ENCODE peak calls at places on chromosomes 4 and X, in seven cellular contexts. One of them, this sample, is unnamed.

GRCh38 chr4:164949448-164950118 is 27.9 kb downstream of the TRIM61 start:
- DNase-seq in GM12865: peak
- DNase-seq in activated CD8-positive, alpha-beta T cell treated with anti-CD3 and anti-CD28 coated beads, Interleukin-2, amount 10 ng/mL, durations not matched to agents 7 days and 5 days: no peak
- DNase-seq in HCEC 1CT: peak
- DNase-seq in H9: peak
- DNase-seq in activated T-helper 1 cell treated with anti-CD3 and anti-CD28 coated beads, Interleukin-2, amount 50 U/mL, for 16 hours: no peak
- DNase-seq in PC-9: no peak
- DNase-seq in this sample: no peak

GRCh38 chr4:53522334-53522733 is 69.0 kb downstream of the LNX1 start:
- DNase-seq in HCEC 1CT: no peak
- DNase-seq in GM12865: no peak
- DNase-seq in activated T-helper 1 cell treated with anti-CD3 and anti-CD28 coated beads, Interleukin-2, amount 50 U/mL, for 16 hours: no peak
- DNase-seq in activated CD8-positive, alpha-beta T cell treated with anti-CD3 and anti-CD28 coated beads, Interleukin-2, amount 10 ng/mL, durations not matched to agents 7 days and 5 days: no peak
- DNase-seq in PC-9: no peak
- DNase-seq in H9: no peak
- DNase-seq in this sample: no peak

GRCh38 chr4:43987331-43987944 is 461.2 kb downstream of the KCTD8 start:
- DNase-seq in H9: no peak
- DNase-seq in GM12865: no peak
- DNase-seq in HCEC 1CT: no peak
- DNase-seq in PC-9: no peak
- DNase-seq in activated CD8-positive, alpha-beta T cell treated with anti-CD3 and anti-CD28 coated beads, Interleukin-2, amount 10 ng/mL, durations not matched to agents 7 days and 5 days: no peak
- DNase-seq in activated T-helper 1 cell treated with anti-CD3 and anti-CD28 coated beads, Interleukin-2, amount 50 U/mL, for 16 hours: no peak
- DNase-seq in this sample: no peak

GRCh38 chrX:41116948-41117347 is 31.7 kb downstream of the USP9X start:
- DNase-seq in PC-9: no peak
- DNase-seq in activated T-helper 1 cell treated with anti-CD3 and anti-CD28 coated beads, Interleukin-2, amount 50 U/mL, for 16 hours: no peak
- DNase-seq in activated CD8-positive, alpha-beta T cell treated with anti-CD3 and anti-CD28 coated beads, Interleukin-2, amount 10 ng/mL, durations not matched to agents 7 days and 5 days: peak
- DNase-seq in GM12865: peak
- DNase-seq in H9: no peak
- DNase-seq in HCEC 1CT: no peak
- DNase-seq in this sample: no peak

GRCh38 chr4:122747883-122748282 is 15.4 kb downstream of the BBS12 start:
- DNase-seq in activated CD8-positive, alpha-beta T cell treated with anti-CD3 and anti-CD28 coated beads, Interleukin-2, amount 10 ng/mL, durations not matched to agents 7 days and 5 days: no peak
- DNase-seq in H9: no peak
- DNase-seq in GM12865: no peak
- DNase-seq in PC-9: no peak
- DNase-seq in HCEC 1CT: peak
- DNase-seq in activated T-helper 1 cell treated with anti-CD3 and anti-CD28 coated beads, Interleukin-2, amount 50 U/mL, for 16 hours: no peak
- DNase-seq in this sample: no peak

GRCh38 chrX:123878177-123878576 is 18.3 kb downstream of the XIAP start:
- DNase-seq in HCEC 1CT: peak
- DNase-seq in PC-9: no peak
- DNase-seq in H9: no peak
- DNase-seq in activated T-helper 1 cell treated with anti-CD3 and anti-CD28 coated beads, Interleukin-2, amount 50 U/mL, for 16 hours: no peak
- DNase-seq in GM12865: peak
- DNase-seq in activated CD8-positive, alpha-beta T cell treated with anti-CD3 and anti-CD28 coated beads, Interleukin-2, amount 10 ng/mL, durations not matched to agents 7 days and 5 days: peak
- DNase-seq in this sample: no peak

GRCh38 chr4:139595989-139596679 is 40.1 kb upstream of the SETD7 start:
- DNase-seq in GM12865: no peak
- DNase-seq in PC-9: peak
- DNase-seq in HCEC 1CT: peak
- DNase-seq in H9: no peak
- DNase-seq in activated CD8-positive, alpha-beta T cell treated with anti-CD3 and anti-CD28 coated beads, Interleukin-2, amount 10 ng/mL, durations not matched to agents 7 days and 5 days: no peak
- DNase-seq in activated T-helper 1 cell treated with anti-CD3 and anti-CD28 coated beads, Interleukin-2, amount 50 U/mL, for 16 hours: no peak
- DNase-seq in this sample: no peak

GRCh38 chrX:75061701-75062100 is 94.4 kb downstream of the ABCB7 start:
- DNase-seq in H9: no peak
- DNase-seq in activated CD8-positive, alpha-beta T cell treated with anti-CD3 and anti-CD28 coated beads, Interleukin-2, amount 10 ng/mL, durations not matched to agents 7 days and 5 days: no peak
- DNase-seq in activated T-helper 1 cell treated with anti-CD3 and anti-CD28 coated beads, Interleukin-2, amount 50 U/mL, for 16 hours: no peak
- DNase-seq in PC-9: no peak
- DNase-seq in HCEC 1CT: peak
- DNase-seq in GM12865: no peak
- DNase-seq in this sample: no peak

GRCh38 chr4:10105421-10105820 is 11.2 kb downstream of the WDR1 start:
- DNase-seq in activated CD8-positive, alpha-beta T cell treated with anti-CD3 and anti-CD28 coated beads, Interleukin-2, amount 10 ng/mL, durations not matched to agents 7 days and 5 days: no peak
- DNase-seq in PC-9: no peak
- DNase-seq in HCEC 1CT: no peak
- DNase-seq in GM12865: no peak
- DNase-seq in activated T-helper 1 cell treated with anti-CD3 and anti-CD28 coated beads, Interleukin-2, amount 50 U/mL, for 16 hours: no peak
- DNase-seq in H9: no peak
- DNase-seq in this sample: no peak

GRCh38 chr4:17230727-17231126 is 281.2 kb downstream of the QDPR start:
- DNase-seq in GM12865: no peak
- DNase-seq in HCEC 1CT: no peak
- DNase-seq in H9: no peak
- DNase-seq in activated T-helper 1 cell treated with anti-CD3 and anti-CD28 coated beads, Interleukin-2, amount 50 U/mL, for 16 hours: no peak
- DNase-seq in activated CD8-positive, alpha-beta T cell treated with anti-CD3 and anti-CD28 coated beads, Interleukin-2, amount 10 ng/mL, durations not matched to agents 7 days and 5 days: no peak
- DNase-seq in PC-9: no peak
- DNase-seq in this sample: no peak

GRCh38 chr4:54659213-54660144 is 1.7 kb downstream of the KIT start:
- DNase-seq in PC-9: no peak
- DNase-seq in H9: no peak
- DNase-seq in HCEC 1CT: no peak
- DNase-seq in activated CD8-positive, alpha-beta T cell treated with anti-CD3 and anti-CD28 coated beads, Interleukin-2, amount 10 ng/mL, durations not matched to agents 7 days and 5 days: no peak
- DNase-seq in activated T-helper 1 cell treated with anti-CD3 and anti-CD28 coated beads, Interleukin-2, amount 50 U/mL, for 16 hours: no peak
- DNase-seq in GM12865: no peak
- DNase-seq in this sample: no peak

GRCh38 chr4:1345905-1346780 is 865 bp upstream of the UVSSA start:
- DNase-seq in GM12865: peak
- DNase-seq in HCEC 1CT: peak
- DNase-seq in H9: peak
- DNase-seq in activated CD8-positive, alpha-beta T cell treated with anti-CD3 and anti-CD28 coated beads, Interleukin-2, amount 10 ng/mL, durations not matched to agents 7 days and 5 days: peak
- DNase-seq in activated T-helper 1 cell treated with anti-CD3 and anti-CD28 coated beads, Interleukin-2, amount 50 U/mL, for 16 hours: no peak
- DNase-seq in PC-9: no peak
- DNase-seq in this sample: no peak

GRCh38 chr4:130563185-130563890 is 1467.4 kb downstream of the C4orf33 start:
- DNase-seq in activated CD8-positive, alpha-beta T cell treated with anti-CD3 and anti-CD28 coated beads, Interleukin-2, amount 10 ng/mL, durations not matched to agents 7 days and 5 days: no peak
- DNase-seq in GM12865: no peak
- DNase-seq in H9: peak
- DNase-seq in PC-9: no peak
- DNase-seq in HCEC 1CT: peak
- DNase-seq in activated T-helper 1 cell treated with anti-CD3 and anti-CD28 coated beads, Interleukin-2, amount 50 U/mL, for 16 hours: no peak
- DNase-seq in this sample: no peak

GRCh38 chr4:109729563-109730293 is at the start of gene PLA2G12A:
- DNase-seq in HCEC 1CT: peak
- DNase-seq in GM12865: peak
- DNase-seq in activated T-helper 1 cell treated with anti-CD3 and anti-CD28 coated beads, Interleukin-2, amount 50 U/mL, for 16 hours: peak
- DNase-seq in activated CD8-positive, alpha-beta T cell treated with anti-CD3 and anti-CD28 coated beads, Interleukin-2, amount 10 ng/mL, durations not matched to agents 7 days and 5 days: peak
- DNase-seq in PC-9: peak
- DNase-seq in H9: peak
- DNase-seq in this sample: peak

GRCh38 chrX:71540801-71541545 is 8.1 kb downstream of the OGT start:
- DNase-seq in activated T-helper 1 cell treated with anti-CD3 and anti-CD28 coated beads, Interleukin-2, amount 50 U/mL, for 16 hours: no peak
- DNase-seq in HCEC 1CT: no peak
- DNase-seq in GM12865: peak
- DNase-seq in PC-9: no peak
- DNase-seq in H9: no peak
- DNase-seq in activated CD8-positive, alpha-beta T cell treated with anti-CD3 and anti-CD28 coated beads, Interleukin-2, amount 10 ng/mL, durations not matched to agents 7 days and 5 days: no peak
- DNase-seq in this sample: no peak

GRCh38 chr4:39036172-39036571 is 4.0 kb upstream of the TMEM156 start:
- DNase-seq in H9: no peak
- DNase-seq in PC-9: peak
- DNase-seq in activated T-helper 1 cell treated with anti-CD3 and anti-CD28 coated beads, Interleukin-2, amount 50 U/mL, for 16 hours: no peak
- DNase-seq in activated CD8-positive, alpha-beta T cell treated with anti-CD3 and anti-CD28 coated beads, Interleukin-2, amount 10 ng/mL, durations not matched to agents 7 days and 5 days: no peak
- DNase-seq in HCEC 1CT: no peak
- DNase-seq in GM12865: no peak
- DNase-seq in this sample: no peak

GRCh38 chrX:49934148-49934547 is 11.8 kb downstream of the CLCN5 start:
- DNase-seq in PC-9: no peak
- DNase-seq in HCEC 1CT: peak
- DNase-seq in activated T-helper 1 cell treated with anti-CD3 and anti-CD28 coated beads, Interleukin-2, amount 50 U/mL, for 16 hours: no peak
- DNase-seq in H9: no peak
- DNase-seq in activated CD8-positive, alpha-beta T cell treated with anti-CD3 and anti-CD28 coated beads, Interleukin-2, amount 10 ng/mL, durations not matched to agents 7 days and 5 days: no peak
- DNase-seq in GM12865: no peak
- DNase-seq in this sample: no peak

This sample was measured in keratinocyte.